ENCODE peak calls at places on chromosomes 11 and 22, in five cellular contexts. J, L, W, M and H are unnamed samples.
A peak's percentile ranks its signal among the peaks of the same experiment; 100 is the strongest.

GRCh38 chr11:75563501-75563977 is 1.5 kb downstream of the SERPINH1 start:
- DNase-seq in M (no peak), J (no peak), W (peak; percentile 87), L (no peak), H (no peak)

GRCh38 chr11:124801014-124801413 is 808 bp upstream of the MSANTD2 start:
- DNase-seq in L (no peak), W (peak; percentile 57), J (no peak), M (no peak), H (no peak)

GRCh38 chr22:17570851-17571631 is 7.7 kb downstream of the SLC25A18 start:
- DNase-seq in W (peak; percentile 68), L (no peak), J (peak; percentile 88), M (peak; percentile 83), H (peak; percentile 82)

GRCh38 chr11:119218141-119218878 is 12.2 kb downstream of the CBL start:
- DNase-seq in J (no peak), W (peak; percentile 98), L (no peak), M (no peak), H (no peak)

GRCh38 chr11:110829873-110830272 is 117.6 kb upstream of the ARHGAP20 start:
- DNase-seq in W (no peak), L (no peak), J (no peak), M (no peak), H (no peak)

GRCh38 chr22:17272511-17272991 is 53.3 kb upstream of the ADA2 start:
- DNase-seq in L (no peak), M (no peak), J (no peak), W (no peak), H (no peak)

GRCh38 chr22:50261615-50262459 is at the start of gene MAPK12:
- DNase-seq in W (no peak), L (no peak), J (no peak), M (peak; percentile 36), H (no peak)

GRCh38 chr22:47166446-47167016 is 404.1 kb downstream of the TBC1D22A start:
- DNase-seq in W (no peak), M (no peak), L (peak; percentile 50), J (no peak), H (no peak)

GRCh38 chr11:64120951-64121569 is 44.9 kb downstream of the MACROD1 start:
- DNase-seq in L (no peak), J (no peak), W (peak; percentile 94), M (peak; percentile 41), H (no peak)

GRCh38 chr11:61626580-61627380 is 45.9 kb upstream of the SYT7 start:
- DNase-seq in W (peak; percentile 96), L (no peak), M (no peak), J (no peak), H (no peak)

GRCh38 chr11:225734-226453 is 10.2 kb downstream of the SIRT3 start:
- DNase-seq in J (no peak), M (no peak), W (peak; percentile 78), L (peak; percentile 59), H (no peak)

GRCh38 chr11:13777341-13777985 is 109.0 kb downstream of the FAR1 start:
- DNase-seq in J (no peak), L (no peak), W (no peak), M (no peak), H (no peak)